ENCODE peak calls at places on chromosome 1, in eight cellular contexts. One of them, this sample, is unnamed.
A peak's percentile ranks its signal among the peaks of the same experiment; 100 is the strongest.

GRCh38 chr1:156121441-156121840 is 6.9 kb downstream of the LMNA start:
- DNase-seq in COLO829: no peak
- DNase-seq in activated CD4-positive, alpha-beta T cell treated with anti-CD3 and anti-CD28 coated beads, Interleukin-2, amount 50 U/mL, for 1 hour: no peak
- DNase-seq in Right ventricle myocardium superior: no peak
- DNase-seq in suprapubic skin: no peak
- DNase-seq in hippocampal formation: no peak
- DNase-seq in activated T-helper 1 cell treated with Interleukin-2 at 50 U/mL for 16 hours: no peak
- DNase-seq in hepatocyte: no peak
- DNase-seq in this sample: no peak

GRCh38 chr1:232174306-232174705 is 455.6 kb downstream of the SIPA1L2 start:
- DNase-seq in Right ventricle myocardium superior: no peak
- DNase-seq in COLO829: no peak
- DNase-seq in hepatocyte: no peak
- DNase-seq in hippocampal formation: no peak
- DNase-seq in activated CD4-positive, alpha-beta T cell treated with anti-CD3 and anti-CD28 coated beads, Interleukin-2, amount 50 U/mL, for 1 hour: no peak
- DNase-seq in activated T-helper 1 cell treated with Interleukin-2 at 50 U/mL for 16 hours: no peak
- DNase-seq in suprapubic skin: no peak
- DNase-seq in this sample: no peak

GRCh38 chr1:26003756-26004155 is 5.9 kb upstream of the PAFAH2 start:
- DNase-seq in suprapubic skin: no peak
- DNase-seq in COLO829: no peak
- DNase-seq in hippocampal formation: no peak
- DNase-seq in activated CD4-positive, alpha-beta T cell treated with anti-CD3 and anti-CD28 coated beads, Interleukin-2, amount 50 U/mL, for 1 hour: no peak
- DNase-seq in Right ventricle myocardium superior: no peak
- DNase-seq in activated T-helper 1 cell treated with Interleukin-2 at 50 U/mL for 16 hours: no peak
- DNase-seq in hepatocyte: no peak
- DNase-seq in this sample: no peak

GRCh38 chr1:29889776-29890175 is 653.5 kb downstream of the PTPRU start:
- DNase-seq in hepatocyte: no peak
- DNase-seq in COLO829: no peak
- DNase-seq in activated CD4-positive, alpha-beta T cell treated with anti-CD3 and anti-CD28 coated beads, Interleukin-2, amount 50 U/mL, for 1 hour: no peak
- DNase-seq in activated T-helper 1 cell treated with Interleukin-2 at 50 U/mL for 16 hours: no peak
- DNase-seq in suprapubic skin: no peak
- DNase-seq in hippocampal formation: no peak
- DNase-seq in Right ventricle myocardium superior: no peak
- DNase-seq in this sample: no peak

GRCh38 chr1:15523922-15524282 is at the start of gene CASP9:
- DNase-seq in COLO829: no peak
- DNase-seq in Right ventricle myocardium superior: no peak
- DNase-seq in hepatocyte: no peak
- DNase-seq in activated T-helper 1 cell treated with Interleukin-2 at 50 U/mL for 16 hours: no peak
- DNase-seq in suprapubic skin: no peak
- DNase-seq in activated CD4-positive, alpha-beta T cell treated with anti-CD3 and anti-CD28 coated beads, Interleukin-2, amount 50 U/mL, for 1 hour: no peak
- DNase-seq in hippocampal formation: no peak
- DNase-seq in this sample: no peak

GRCh38 chr1:95353185-95353584 is 119.2 kb downstream of the RWDD3 start:
- DNase-seq in Right ventricle myocardium superior: no peak
- DNase-seq in COLO829: no peak
- DNase-seq in suprapubic skin: no peak
- DNase-seq in hippocampal formation: no peak
- DNase-seq in activated CD4-positive, alpha-beta T cell treated with anti-CD3 and anti-CD28 coated beads, Interleukin-2, amount 50 U/mL, for 1 hour: no peak
- DNase-seq in hepatocyte: no peak
- DNase-seq in activated T-helper 1 cell treated with Interleukin-2 at 50 U/mL for 16 hours: no peak
- DNase-seq in this sample: no peak

GRCh38 chr1:73359001-73359400 is 839.0 kb downstream of the LRRIQ3 start:
- DNase-seq in hippocampal formation: no peak
- DNase-seq in Right ventricle myocardium superior: no peak
- DNase-seq in hepatocyte: no peak
- DNase-seq in activated CD4-positive, alpha-beta T cell treated with anti-CD3 and anti-CD28 coated beads, Interleukin-2, amount 50 U/mL, for 1 hour: no peak
- DNase-seq in activated T-helper 1 cell treated with Interleukin-2 at 50 U/mL for 16 hours: no peak
- DNase-seq in suprapubic skin: no peak
- DNase-seq in COLO829: no peak
- DNase-seq in this sample: no peak

GRCh38 chr1:38028105-38028591 is 15.6 kb downstream of the UTP11 start:
- DNase-seq in Right ventricle myocardium superior: no peak
- DNase-seq in activated CD4-positive, alpha-beta T cell treated with anti-CD3 and anti-CD28 coated beads, Interleukin-2, amount 50 U/mL, for 1 hour: no peak
- DNase-seq in activated T-helper 1 cell treated with Interleukin-2 at 50 U/mL for 16 hours: no peak
- DNase-seq in hippocampal formation: no peak
- DNase-seq in suprapubic skin: no peak
- DNase-seq in COLO829: no peak
- DNase-seq in hepatocyte: no peak
- DNase-seq in this sample: no peak

GRCh38 chr1:117967472-117967871 is 37.9 kb downstream of the WDR3 start:
- DNase-seq in Right ventricle myocardium superior: no peak
- DNase-seq in activated T-helper 1 cell treated with Interleukin-2 at 50 U/mL for 16 hours: no peak
- DNase-seq in hepatocyte: peak; percentile 11
- DNase-seq in activated CD4-positive, alpha-beta T cell treated with anti-CD3 and anti-CD28 coated beads, Interleukin-2, amount 50 U/mL, for 1 hour: no peak
- DNase-seq in hippocampal formation: peak; percentile 37
- DNase-seq in COLO829: peak; percentile 24
- DNase-seq in suprapubic skin: no peak
- DNase-seq in this sample: peak; percentile 15

GRCh38 chr1:95640746-95641145 is 406.7 kb downstream of the RWDD3 start:
- DNase-seq in Right ventricle myocardium superior: no peak
- DNase-seq in activated T-helper 1 cell treated with Interleukin-2 at 50 U/mL for 16 hours: no peak
- DNase-seq in hippocampal formation: no peak
- DNase-seq in activated CD4-positive, alpha-beta T cell treated with anti-CD3 and anti-CD28 coated beads, Interleukin-2, amount 50 U/mL, for 1 hour: no peak
- DNase-seq in hepatocyte: peak; percentile 12
- DNase-seq in COLO829: no peak
- DNase-seq in suprapubic skin: no peak
- DNase-seq in this sample: no peak

GRCh38 chr1:32201011-32201855 is 838 bp downstream of the CCDC28B start:
- DNase-seq in activated T-helper 1 cell treated with Interleukin-2 at 50 U/mL for 16 hours: peak; percentile 63
- DNase-seq in Right ventricle myocardium superior: peak; percentile 82
- DNase-seq in COLO829: no peak
- DNase-seq in hepatocyte: peak; percentile 78
- DNase-seq in activated CD4-positive, alpha-beta T cell treated with anti-CD3 and anti-CD28 coated beads, Interleukin-2, amount 50 U/mL, for 1 hour: peak; percentile 71
- DNase-seq in suprapubic skin: peak; percentile 85
- DNase-seq in hippocampal formation: no peak
- DNase-seq in this sample: no peak

GRCh38 chr1:232474821-232475220 is 155.1 kb downstream of the SIPA1L2 start:
- DNase-seq in hepatocyte: no peak
- DNase-seq in Right ventricle myocardium superior: no peak
- DNase-seq in activated CD4-positive, alpha-beta T cell treated with anti-CD3 and anti-CD28 coated beads, Interleukin-2, amount 50 U/mL, for 1 hour: no peak
- DNase-seq in COLO829: no peak
- DNase-seq in suprapubic skin: no peak
- DNase-seq in hippocampal formation: no peak
- DNase-seq in activated T-helper 1 cell treated with Interleukin-2 at 50 U/mL for 16 hours: no peak
- DNase-seq in this sample: no peak

GRCh38 chr1:201436461-201436860 is 14.9 kb upstream of the TNNI1 start:
- DNase-seq in COLO829: peak; percentile 23
- DNase-seq in hippocampal formation: no peak
- DNase-seq in activated T-helper 1 cell treated with Interleukin-2 at 50 U/mL for 16 hours: no peak
- DNase-seq in suprapubic skin: no peak
- DNase-seq in hepatocyte: peak; percentile 55
- DNase-seq in Right ventricle myocardium superior: no peak
- DNase-seq in activated CD4-positive, alpha-beta T cell treated with anti-CD3 and anti-CD28 coated beads, Interleukin-2, amount 50 U/mL, for 1 hour: no peak
- DNase-seq in this sample: no peak

GRCh38 chr1:40301066-40301465 is 16.0 kb downstream of the COL9A2 start:
- DNase-seq in COLO829: no peak
- DNase-seq in activated CD4-positive, alpha-beta T cell treated with anti-CD3 and anti-CD28 coated beads, Interleukin-2, amount 50 U/mL, for 1 hour: no peak
- DNase-seq in hepatocyte: no peak
- DNase-seq in Right ventricle myocardium superior: no peak
- DNase-seq in activated T-helper 1 cell treated with Interleukin-2 at 50 U/mL for 16 hours: no peak
- DNase-seq in hippocampal formation: no peak
- DNase-seq in suprapubic skin: no peak
- DNase-seq in this sample: no peak

GRCh38 chr1:101178688-101179491 is 57.9 kb upstream of the S1PR1 start:
- DNase-seq in COLO829: no peak
- DNase-seq in suprapubic skin: no peak
- DNase-seq in Right ventricle myocardium superior: no peak
- DNase-seq in hippocampal formation: no peak
- DNase-seq in activated CD4-positive, alpha-beta T cell treated with anti-CD3 and anti-CD28 coated beads, Interleukin-2, amount 50 U/mL, for 1 hour: no peak
- DNase-seq in activated T-helper 1 cell treated with Interleukin-2 at 50 U/mL for 16 hours: no peak
- DNase-seq in hepatocyte: no peak
- DNase-seq in this sample: no peak

GRCh38 chr1:153775432-153776311 is 465 bp downstream of the SLC27A3 start:
- DNase-seq in hippocampal formation: no peak
- DNase-seq in Right ventricle myocardium superior: peak; percentile 82
- DNase-seq in activated CD4-positive, alpha-beta T cell treated with anti-CD3 and anti-CD28 coated beads, Interleukin-2, amount 50 U/mL, for 1 hour: peak; percentile 61
- DNase-seq in suprapubic skin: peak; percentile 86
- DNase-seq in hepatocyte: peak; percentile 91
- DNase-seq in activated T-helper 1 cell treated with Interleukin-2 at 50 U/mL for 16 hours: peak; percentile 47
- DNase-seq in COLO829: peak; percentile 62
- DNase-seq in this sample: no peak

GRCh38 chr1:211928222-211928856 is 97.8 kb upstream of the LPGAT1 start:
- DNase-seq in Right ventricle myocardium superior: no peak
- DNase-seq in hepatocyte: peak; percentile 78
- DNase-seq in COLO829: no peak
- DNase-seq in activated T-helper 1 cell treated with Interleukin-2 at 50 U/mL for 16 hours: no peak
- DNase-seq in hippocampal formation: no peak
- DNase-seq in activated CD4-positive, alpha-beta T cell treated with anti-CD3 and anti-CD28 coated beads, Interleukin-2, amount 50 U/mL, for 1 hour: no peak
- DNase-seq in suprapubic skin: no peak
- DNase-seq in this sample: no peak

This sample was measured in AG04450.